ENCODE peak calls at places on chromosomes 5 and 9, in nine cellular contexts. One of them, this sample, is unnamed.

GRCh38 chr5:171420429-171421231 is 1.2 kb downstream of the FGF18 start:
- DNase-seq in fibroblast of lung: peak
- DNase-seq in H1: no peak
- DNase-seq in GM12865: no peak
- DNase-seq in GM06990: no peak
- DNase-seq in left ventricle myocardium inferior: peak
- DNase-seq in neural progenitor cell: peak
- DNase-seq in fibroblast of mammary gland: peak
- DNase-seq in omental fat pad: peak
- DNase-seq in this sample: peak

GRCh38 chr5:59107692-59108091 is 524.8 kb downstream of the RAB3C start:
- DNase-seq in GM12865: no peak
- DNase-seq in neural progenitor cell: no peak
- DNase-seq in H1: no peak
- DNase-seq in GM06990: no peak
- DNase-seq in left ventricle myocardium inferior: no peak
- DNase-seq in fibroblast of mammary gland: peak
- DNase-seq in fibroblast of lung: no peak
- DNase-seq in omental fat pad: no peak
- DNase-seq in this sample: no peak

GRCh38 chr5:117425163-117425562 is 850.5 kb upstream of the SEMA6A start:
- DNase-seq in left ventricle myocardium inferior: no peak
- DNase-seq in GM06990: no peak
- DNase-seq in GM12865: no peak
- DNase-seq in neural progenitor cell: peak
- DNase-seq in omental fat pad: no peak
- DNase-seq in fibroblast of mammary gland: no peak
- DNase-seq in fibroblast of lung: no peak
- DNase-seq in H1: no peak
- DNase-seq in this sample: no peak

GRCh38 chr5:73312146-73312871 is 136.3 kb downstream of the FOXD1 start:
- DNase-seq in left ventricle myocardium inferior: no peak
- DNase-seq in fibroblast of lung: peak
- DNase-seq in neural progenitor cell: peak
- DNase-seq in omental fat pad: no peak
- DNase-seq in GM06990: no peak
- DNase-seq in fibroblast of mammary gland: peak
- DNase-seq in GM12865: peak
- DNase-seq in H1: no peak
- DNase-seq in this sample: peak

GRCh38 chr9:83199240-83199639 is 136.3 kb upstream of the RASEF start:
- DNase-seq in neural progenitor cell: peak
- DNase-seq in fibroblast of lung: peak
- DNase-seq in H1: no peak
- DNase-seq in fibroblast of mammary gland: peak
- DNase-seq in omental fat pad: no peak
- DNase-seq in GM12865: peak
- DNase-seq in left ventricle myocardium inferior: no peak
- DNase-seq in GM06990: no peak
- DNase-seq in this sample: peak

GRCh38 chr9:126439402-126439765 is 112.8 kb downstream of the MVB12B start:
- DNase-seq in fibroblast of lung: peak
- DNase-seq in GM06990: no peak
- DNase-seq in H1: no peak
- DNase-seq in neural progenitor cell: no peak
- DNase-seq in omental fat pad: no peak
- DNase-seq in left ventricle myocardium inferior: no peak
- DNase-seq in fibroblast of mammary gland: peak
- DNase-seq in GM12865: no peak
- DNase-seq in this sample: peak

GRCh38 chr5:134029156-134029555 is 24.4 kb upstream of the VDAC1 start:
- DNase-seq in omental fat pad: no peak
- DNase-seq in GM06990: no peak
- DNase-seq in fibroblast of lung: peak
- DNase-seq in H1: no peak
- DNase-seq in fibroblast of mammary gland: peak
- DNase-seq in GM12865: no peak
- DNase-seq in neural progenitor cell: no peak
- DNase-seq in left ventricle myocardium inferior: no peak
- DNase-seq in this sample: peak

GRCh38 chr9:123475407-123475806 is 119.4 kb downstream of the CRB2 start:
- DNase-seq in GM06990: no peak
- DNase-seq in neural progenitor cell: no peak
- DNase-seq in fibroblast of mammary gland: no peak
- DNase-seq in left ventricle myocardium inferior: no peak
- DNase-seq in fibroblast of lung: no peak
- DNase-seq in H1: no peak
- DNase-seq in GM12865: no peak
- DNase-seq in omental fat pad: no peak
- DNase-seq in this sample: no peak

GRCh38 chr9:131441441-131441840 is 47.6 kb downstream of the PRRC2B start:
- DNase-seq in fibroblast of mammary gland: no peak
- DNase-seq in fibroblast of lung: no peak
- DNase-seq in neural progenitor cell: no peak
- DNase-seq in GM06990: no peak
- DNase-seq in H1: no peak
- DNase-seq in GM12865: peak
- DNase-seq in left ventricle myocardium inferior: no peak
- DNase-seq in omental fat pad: no peak
- DNase-seq in this sample: no peak

GRCh38 chr9:5389109-5389732 is 48.5 kb downstream of the PLGRKT start:
- DNase-seq in GM06990: peak
- DNase-seq in fibroblast of lung: peak
- DNase-seq in fibroblast of mammary gland: peak
- DNase-seq in H1: no peak
- DNase-seq in GM12865: peak
- DNase-seq in left ventricle myocardium inferior: no peak
- DNase-seq in omental fat pad: no peak
- DNase-seq in neural progenitor cell: no peak
- DNase-seq in this sample: peak

GRCh38 chr5:107815109-107815508 is 144.4 kb upstream of the EFNA5 start:
- DNase-seq in H1: no peak
- DNase-seq in GM06990: no peak
- DNase-seq in omental fat pad: no peak
- DNase-seq in neural progenitor cell: no peak
- DNase-seq in left ventricle myocardium inferior: no peak
- DNase-seq in fibroblast of lung: no peak
- DNase-seq in GM12865: no peak
- DNase-seq in fibroblast of mammary gland: no peak
- DNase-seq in this sample: no peak

GRCh38 chr9:37760416-37761165 is 7.0 kb downstream of the TRMT10B start:
- DNase-seq in fibroblast of lung: peak
- DNase-seq in neural progenitor cell: no peak
- DNase-seq in GM12865: no peak
- DNase-seq in fibroblast of mammary gland: peak
- DNase-seq in GM06990: no peak
- DNase-seq in H1: no peak
- DNase-seq in omental fat pad: no peak
- DNase-seq in left ventricle myocardium inferior: no peak
- DNase-seq in this sample: peak

GRCh38 chr5:43572357-43572756 is 15.5 kb upstream of the PAIP1 start:
- DNase-seq in omental fat pad: no peak
- DNase-seq in fibroblast of lung: peak
- DNase-seq in neural progenitor cell: no peak
- DNase-seq in fibroblast of mammary gland: no peak
- DNase-seq in left ventricle myocardium inferior: no peak
- DNase-seq in H1: no peak
- DNase-seq in GM12865: no peak
- DNase-seq in GM06990: no peak
- DNase-seq in this sample: no peak

GRCh38 chr9:110531776-110532175 is 47.8 kb downstream of the SVEP1 start:
- DNase-seq in left ventricle myocardium inferior: no peak
- DNase-seq in GM06990: no peak
- DNase-seq in omental fat pad: no peak
- DNase-seq in H1: no peak
- DNase-seq in fibroblast of lung: peak
- DNase-seq in GM12865: no peak
- DNase-seq in neural progenitor cell: no peak
- DNase-seq in fibroblast of mammary gland: peak
- DNase-seq in this sample: no peak

GRCh38 chr5:143693691-143694252 is 118.2 kb upstream of the HMHB1 start:
- DNase-seq in GM06990: peak
- DNase-seq in fibroblast of mammary gland: no peak
- DNase-seq in H1: no peak
- DNase-seq in GM12865: peak
- DNase-seq in omental fat pad: no peak
- DNase-seq in left ventricle myocardium inferior: no peak
- DNase-seq in fibroblast of lung: peak
- DNase-seq in neural progenitor cell: no peak
- DNase-seq in this sample: no peak

GRCh38 chr5:179322071-179323025 is 22.9 kb downstream of the ADAMTS2 start:
- DNase-seq in fibroblast of mammary gland: no peak
- DNase-seq in H1: no peak
- DNase-seq in neural progenitor cell: no peak
- DNase-seq in GM12865: no peak
- DNase-seq in omental fat pad: no peak
- DNase-seq in fibroblast of lung: peak
- DNase-seq in left ventricle myocardium inferior: no peak
- DNase-seq in GM06990: no peak
- DNase-seq in this sample: no peak

GRCh38 chr9:89605181-89606048 is 603 bp downstream of the GADD45G start:
- DNase-seq in H1: peak
- DNase-seq in fibroblast of mammary gland: peak
- DNase-seq in GM12865: no peak
- DNase-seq in fibroblast of lung: peak
- DNase-seq in omental fat pad: peak
- DNase-seq in neural progenitor cell: peak
- DNase-seq in left ventricle myocardium inferior: peak
- DNase-seq in GM06990: peak
- DNase-seq in this sample: no peak

GRCh38 chr5:91641730-91642350 is 258.7 kb upstream of the ARRDC3 start:
- DNase-seq in omental fat pad: no peak
- DNase-seq in fibroblast of lung: peak
- DNase-seq in H1: no peak
- DNase-seq in GM06990: peak
- DNase-seq in fibroblast of mammary gland: peak
- DNase-seq in neural progenitor cell: peak
- DNase-seq in left ventricle myocardium inferior: no peak
- DNase-seq in GM12865: peak
- DNase-seq in this sample: peak

GRCh38 chr5:109690456-109691247 is 925 bp downstream of the MAN2A1 start:
- DNase-seq in fibroblast of mammary gland: peak
- DNase-seq in H1: peak
- DNase-seq in left ventricle myocardium inferior: peak
- DNase-seq in fibroblast of lung: peak
- DNase-seq in GM12865: peak
- DNase-seq in GM06990: peak
- DNase-seq in neural progenitor cell: peak
- DNase-seq in omental fat pad: peak
- DNase-seq in this sample: peak

GRCh38 chr5:177455036-177455660 is 8.5 kb downstream of the PRR7 start:
- DNase-seq in GM06990: peak
- DNase-seq in GM12865: peak
- DNase-seq in left ventricle myocardium inferior: peak
- DNase-seq in omental fat pad: peak
- DNase-seq in fibroblast of mammary gland: peak
- DNase-seq in neural progenitor cell: peak
- DNase-seq in H1: peak
- DNase-seq in fibroblast of lung: peak
- DNase-seq in this sample: peak

GRCh38 chr5:14871573-14872069 is at the start of gene ANKH:
- DNase-seq in H1: peak
- DNase-seq in fibroblast of mammary gland: peak
- DNase-seq in left ventricle myocardium inferior: peak
- DNase-seq in fibroblast of lung: peak
- DNase-seq in neural progenitor cell: peak
- DNase-seq in GM06990: peak
- DNase-seq in omental fat pad: no peak
- DNase-seq in GM12865: peak
- DNase-seq in this sample: peak
- TF ChIP-seq CTCF in H1: peak
- TF ChIP-seq CTCF in fibroblast of mammary gland: no peak
- TF ChIP-seq CTCF in left ventricle myocardium inferior: no peak
- TF ChIP-seq CTCF in fibroblast of lung: no peak
- TF ChIP-seq CTCF in neural progenitor cell: no peak
- TF ChIP-seq CTCF in GM06990: no peak
- TF ChIP-seq CTCF in omental fat pad: no peak
- TF ChIP-seq CTCF in GM12865: peak
- TF ChIP-seq CTCF in this sample: no peak

DNA sequence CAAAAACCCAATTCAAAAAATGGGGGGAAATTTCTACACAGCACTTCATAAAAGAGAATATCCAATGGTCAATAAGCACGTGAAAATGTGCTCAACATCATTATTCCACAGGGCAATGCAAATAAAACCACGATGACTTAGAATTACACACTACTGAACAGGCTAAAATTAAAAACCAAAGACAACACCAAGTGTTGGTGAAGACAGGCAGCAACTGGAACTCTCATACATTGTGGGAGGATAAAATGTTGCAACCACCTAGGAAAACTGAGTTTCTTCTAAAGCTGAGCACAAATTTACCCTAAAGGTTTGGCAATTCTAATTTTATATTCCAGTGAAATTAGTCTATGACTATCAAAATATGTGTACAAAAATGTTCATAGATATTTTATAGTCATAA is 9.5 kb downstream of the GIN1 start:
- DNase-seq in fibroblast of mammary gland: no peak
- DNase-seq in neural progenitor cell: no peak
- DNase-seq in H1: no peak
- DNase-seq in GM06990: no peak
- DNase-seq in left ventricle myocardium inferior: no peak
- DNase-seq in omental fat pad: no peak
- DNase-seq in fibroblast of lung: no peak
- DNase-seq in GM12865: no peak
- DNase-seq in this sample: no peak
- TF ChIP-seq CTCF in fibroblast of mammary gland: no peak
- TF ChIP-seq CTCF in neural progenitor cell: no peak
- TF ChIP-seq CTCF in H1: no peak
- TF ChIP-seq CTCF in GM06990: no peak
- TF ChIP-seq CTCF in left ventricle myocardium inferior: no peak
- TF ChIP-seq CTCF in omental fat pad: no peak
- TF ChIP-seq CTCF in fibroblast of lung: no peak
- TF ChIP-seq CTCF in GM12865: no peak
- TF ChIP-seq CTCF in this sample: no peak

GRCh38 chr9:134984372-134985240 is 66.9 kb upstream of the FCN1 start:
- DNase-seq in omental fat pad: no peak
- DNase-seq in neural progenitor cell: no peak
- DNase-seq in fibroblast of mammary gland: no peak
- DNase-seq in GM06990: no peak
- DNase-seq in left ventricle myocardium inferior: no peak
- DNase-seq in GM12865: no peak
- DNase-seq in H1: no peak
- DNase-seq in fibroblast of lung: no peak
- DNase-seq in this sample: no peak
- TF ChIP-seq CTCF in omental fat pad: no peak
- TF ChIP-seq CTCF in neural progenitor cell: no peak
- TF ChIP-seq CTCF in fibroblast of mammary gland: no peak
- TF ChIP-seq CTCF in GM06990: no peak
- TF ChIP-seq CTCF in left ventricle myocardium inferior: no peak
- TF ChIP-seq CTCF in GM12865: no peak
- TF ChIP-seq CTCF in H1: no peak
- TF ChIP-seq CTCF in fibroblast of lung: no peak
- TF ChIP-seq CTCF in this sample: no peak

DNA sequence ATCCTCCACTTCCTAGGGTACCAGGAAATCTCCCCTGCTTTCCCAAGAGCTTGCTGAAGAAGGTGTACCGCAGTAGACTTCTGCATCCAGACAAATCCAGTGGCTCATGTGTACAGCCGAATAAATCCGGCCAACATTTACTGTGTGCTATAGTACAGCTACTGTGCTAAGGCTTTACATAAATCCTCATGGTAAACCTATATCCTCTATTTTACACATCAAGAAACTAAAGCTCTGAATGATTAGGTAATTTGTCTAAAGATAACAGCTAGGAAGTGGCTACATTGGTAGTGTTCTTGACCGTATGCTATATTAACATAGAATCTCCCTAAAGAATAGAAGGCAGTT is 511 bp upstream of the WDR41 start:
- DNase-seq in omental fat pad: no peak
- DNase-seq in left ventricle myocardium inferior: no peak
- DNase-seq in fibroblast of mammary gland: no peak
- DNase-seq in H1: no peak
- DNase-seq in GM06990: no peak
- DNase-seq in neural progenitor cell: no peak
- DNase-seq in GM12865: no peak
- DNase-seq in fibroblast of lung: no peak
- DNase-seq in this sample: no peak
- TF ChIP-seq CTCF in omental fat pad: no peak
- TF ChIP-seq CTCF in left ventricle myocardium inferior: no peak
- TF ChIP-seq CTCF in fibroblast of mammary gland: no peak
- TF ChIP-seq CTCF in H1: no peak
- TF ChIP-seq CTCF in GM06990: no peak
- TF ChIP-seq CTCF in neural progenitor cell: no peak
- TF ChIP-seq CTCF in GM12865: no peak
- TF ChIP-seq CTCF in fibroblast of lung: no peak
- TF ChIP-seq CTCF in this sample: peak